ENCODE peak calls at places on chromosome 17, in six cellular contexts. O, L, R, E, F and D are unnamed samples.

GRCh38 chr17:81349397-81350319 is 45.6 kb upstream of the BAHCC1 start:
- DNase-seq in O (peak), R (peak), E (no peak), F (no peak), L (no peak), D (no peak)

GRCh38 chr17:57880086-57880456 is 30.2 kb upstream of the MRPS23 start:
- DNase-seq in L (no peak), E (no peak), O (no peak), R (no peak), F (no peak), D (no peak)

GRCh38 chr17:8946476-8946875 is 19.0 kb downstream of the PIK3R5 start:
- DNase-seq in R (no peak), L (no peak), O (no peak), F (no peak), E (no peak), D (no peak)

GRCh38 chr17:22303865-22304264 is 611.5 kb downstream of the KCNJ18 start:
- DNase-seq in R (no peak), E (no peak), L (no peak), F (no peak), O (no peak), D (peak)

GRCh38 chr17:73760186-73760758 is 116.0 kb upstream of the SDK2 start:
- DNase-seq in E (no peak), L (no peak), F (no peak), O (no peak), R (no peak), D (no peak)

GRCh38 chr17:5241861-5242671 is 7.4 kb upstream of the SCIMP start:
- DNase-seq in F (no peak), L (peak), O (no peak), E (no peak), R (no peak), D (no peak)

GRCh38 chr17:45824901-45825492 is 19.7 kb upstream of the SPPL2C start:
- DNase-seq in L (no peak), O (no peak), E (no peak), F (no peak), R (no peak), D (no peak)

GRCh38 chr17:73932216-73932749 is 271.2 kb upstream of the RPL38 start:
- DNase-seq in E (no peak), R (no peak), O (no peak), F (no peak), L (no peak), D (peak)

GRCh38 chr17:74245145-74245817 is 28.8 kb upstream of the DNAI2 start:
- DNase-seq in L (no peak), E (no peak), F (no peak), O (no peak), R (no peak), D (no peak)

GRCh38 chr17:57468932-57469775 is 212.8 kb downstream of the MSI2 start:
- DNase-seq in E (no peak), R (no peak), O (peak), L (no peak), F (no peak), D (no peak)

GRCh38 chr17:79834575-79835469 is 4.4 kb downstream of the CBX4 start:
- DNase-seq in O (no peak), R (no peak), F (no peak), L (no peak), E (no peak), D (no peak)

GRCh38 chr17:28807925-28808641 is 34.5 kb downstream of the FAM222B start:
- DNase-seq in E (no peak), R (peak), L (no peak), O (peak), F (no peak), D (no peak)

GRCh38 chr17:8131844-8132441 is 8.0 kb upstream of the HES7 start:
- DNase-seq in L (no peak), E (no peak), R (no peak), F (no peak), O (no peak), D (no peak)

GRCh38 chr17:6387442-6387841 is 47.5 kb downstream of the AIPL1 start:
- DNase-seq in F (no peak), R (no peak), O (no peak), L (no peak), E (no peak), D (no peak)

GRCh38 chr17:42679492-42680330 is 1.9 kb downstream of the CCR10 start:
- DNase-seq in L (peak), F (peak), O (no peak), E (peak), R (no peak), D (no peak)

GRCh38 chr17:9115446-9116265 is 94.3 kb downstream of the NTN1 start:
- DNase-seq in E (peak), F (no peak), R (no peak), O (peak), L (peak), D (no peak)

GRCh38 chr17:41428591-41429326 is 4.4 kb upstream of the KRT37 start:
- DNase-seq in F (no peak), R (no peak), E (no peak), O (peak), L (no peak), D (no peak)

GRCh38 chr17:14468858-14469257 is 168.0 kb downstream of the HS3ST3B1 start:
- DNase-seq in E (no peak), R (no peak), L (no peak), O (no peak), F (no peak), D (no peak)

GRCh38 chr17:32355649-32356377 is 5.9 kb downstream of the ZNF207 start:
- DNase-seq in E (no peak), O (no peak), R (no peak), F (no peak), L (no peak), D (no peak)

GRCh38 chr17:55264640-55265298 is at the start of gene HLF:
- DNase-seq in F (peak), E (peak), R (peak), L (peak), O (peak), D (peak)
- TF ChIP-seq POLR2AphosphoS5 in F (no peak), E (peak), R (peak), L (peak), O (peak), D (peak)

DNA sequence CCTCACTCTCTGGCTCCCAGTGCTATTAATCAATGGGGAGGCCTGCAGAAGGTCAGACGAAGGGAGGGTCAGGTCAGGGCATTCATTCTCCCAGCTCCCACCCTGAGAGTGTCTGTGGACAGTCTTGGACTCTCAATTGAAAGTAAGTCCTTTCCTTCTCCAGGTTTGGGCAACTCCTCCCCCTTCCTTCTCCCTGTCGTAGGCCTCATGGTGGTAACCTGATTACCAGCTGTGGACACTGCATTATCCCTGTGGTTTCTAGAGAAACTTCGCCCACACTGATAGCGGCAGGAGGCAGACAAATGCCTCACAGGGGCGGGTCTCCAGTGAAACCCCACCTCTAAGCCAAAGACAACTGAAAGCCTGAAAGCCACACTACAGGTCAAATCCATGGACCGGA is 57.7 kb upstream of the SLC25A19 start:
- DNase-seq in R (no peak), F (peak), L (no peak), E (no peak), O (no peak), D (no peak)
- TF ChIP-seq POLR2AphosphoS5 in R (no peak), F (no peak), L (no peak), E (no peak), O (no peak), D (no peak)

GRCh38 chr17:36721560-36722120 is 120.3 kb downstream of the MRM1 start:
- DNase-seq in L (no peak), O (no peak), R (no peak), F (no peak), E (no peak), D (no peak)

GRCh38 chr17:36723459-36723858 is 122.1 kb downstream of the MRM1 start:
- DNase-seq in F (no peak), E (no peak), O (no peak), L (no peak), R (no peak), D (no peak)

GRCh38 chr17:36722903-36723263 is 121.5 kb downstream of the MRM1 start:
- DNase-seq in O (no peak), L (no peak), R (no peak), F (no peak), E (no peak), D (no peak)

GRCh38 chr17:36720131-36720530 is 118.7 kb downstream of the MRM1 start:
- DNase-seq in E (no peak), O (no peak), F (no peak), L (no peak), R (no peak), D (no peak)

GRCh38 chr17:36722121-36722902 is 120.9 kb downstream of the MRM1 start:
- DNase-seq in E (peak), F (peak), O (no peak), L (peak), R (no peak), D (no peak)
- TF ChIP-seq POLR2AphosphoS5 in E (no peak), F (no peak), O (no peak), L (no peak), R (no peak), D (no peak)

GRCh38 chr17:72706396-72706981 is 386.0 kb downstream of the SLC39A11 start:
- DNase-seq in R (no peak), E (no peak), F (no peak), L (no peak), O (peak), D (no peak)
- TF ChIP-seq POLR2AphosphoS5 in R (no peak), E (no peak), F (no peak), L (no peak), O (no peak), D (no peak)

GRCh38 chr17:39001703-39002637 is 34.8 kb upstream of the FBXO47 start:
- DNase-seq in O (no peak), E (peak), L (peak), F (peak), R (no peak), D (peak)

GRCh38 chr17:39000021-39000601 is 32.9 kb upstream of the FBXO47 start:
- DNase-seq in L (no peak), O (no peak), E (no peak), F (no peak), R (no peak), D (no peak)

GRCh38 chr17:39008633-39009032 is 41.4 kb upstream of the FBXO47 start:
- DNase-seq in E (no peak), R (no peak), O (no peak), L (no peak), F (no peak), D (no peak)

DNA sequence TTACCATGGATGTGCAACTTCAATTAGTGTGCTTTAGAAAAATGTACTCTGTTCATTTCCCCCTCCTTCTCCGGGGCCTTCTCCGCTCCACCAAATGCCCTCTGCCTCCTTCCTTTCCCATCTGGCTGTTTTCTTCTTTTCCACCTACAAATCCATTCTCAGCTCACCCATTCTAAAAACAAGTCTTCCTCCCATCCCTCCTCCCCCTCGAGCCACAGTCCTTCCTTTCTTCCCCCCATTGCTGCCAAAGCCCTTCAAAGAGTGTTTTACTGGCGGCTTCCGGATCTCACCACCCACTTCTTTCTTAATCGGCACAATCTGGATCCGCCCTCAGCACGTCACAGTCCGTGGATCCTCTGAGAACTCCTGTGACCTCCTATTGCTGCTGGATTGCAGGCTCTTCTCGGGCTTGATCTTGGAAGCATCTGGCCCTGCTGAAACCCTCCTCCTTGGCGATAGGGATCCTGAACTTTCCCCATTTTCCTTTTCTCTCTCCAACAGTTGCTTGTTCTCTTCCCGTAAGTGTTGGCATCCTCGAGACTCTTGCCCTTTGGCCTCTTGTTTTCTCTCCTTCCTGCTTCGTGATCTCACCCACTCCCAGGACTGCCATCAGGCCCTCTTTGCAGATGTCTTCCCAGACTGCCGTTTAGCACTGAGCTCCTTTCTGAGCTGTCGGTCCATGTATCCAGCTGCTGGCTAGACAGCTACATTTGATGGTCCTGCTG is 36.0 kb upstream of the FBXO47 start:
- DNase-seq in O (no peak), R (no peak), E (peak), L (peak), F (no peak), D (peak)
- TF ChIP-seq POLR2AphosphoS5 in O (no peak), R (no peak), E (peak), L (no peak), F (no peak), D (peak)

DNA sequence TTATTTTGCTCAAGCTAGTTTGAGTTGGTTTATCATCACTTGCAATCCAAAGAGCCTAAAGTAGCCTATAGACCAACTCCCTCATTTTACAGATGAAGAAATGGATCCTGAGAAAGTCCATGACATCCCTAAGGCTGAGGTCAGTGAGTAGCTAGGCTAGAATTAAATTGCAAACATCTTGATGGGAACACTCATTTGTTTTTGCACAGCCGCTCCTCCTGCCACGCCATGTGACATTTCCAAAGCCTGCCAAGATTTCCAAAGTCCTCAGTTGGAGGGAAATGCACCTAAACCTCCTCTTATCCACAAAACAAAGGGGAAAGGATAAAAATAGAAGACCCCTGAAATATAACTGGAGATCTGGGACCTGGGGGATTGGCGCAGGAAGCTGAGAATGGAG is 15.0 kb downstream of the TMEM92 start:
- DNase-seq in O (no peak), F (no peak), E (no peak), L (no peak), R (no peak), D (no peak)
- TF ChIP-seq POLR2AphosphoS5 in O (no peak), F (no peak), E (peak), L (peak), R (no peak), D (peak)

GRCh38 chr17:43908111-43908721 is 880 bp upstream of the MPP2 start:
- DNase-seq in O (no peak), L (peak), R (peak), F (peak), E (peak), D (peak)
- TF ChIP-seq POLR2AphosphoS5 in O (no peak), L (no peak), R (peak), F (no peak), E (peak), D (peak)